ENCODE peak calls at places on chromosomes 12 and 14, in five cellular contexts. One of them, this sample, is unnamed.

GRCh38 chr14:22888662-22889061 is 5.6 kb downstream of the REM2 start:
- DNase-seq in HepG2: no peak
- DNase-seq in A549: no peak
- DNase-seq in IMR-90: no peak
- DNase-seq in K562: no peak
- DNase-seq in this sample: no peak

GRCh38 chr12:4809013-4809448 is 88.8 kb downstream of the GALNT8 start:
- DNase-seq in K562: no peak
- DNase-seq in A549: no peak
- DNase-seq in IMR-90: no peak
- DNase-seq in HepG2: no peak
- DNase-seq in this sample: peak; percentile 36

GRCh38 chr14:89921346-89921745 is 33.2 kb downstream of the EFCAB11 start:
- DNase-seq in K562: no peak
- DNase-seq in IMR-90: peak; percentile 37
- DNase-seq in A549: no peak
- DNase-seq in HepG2: no peak
- DNase-seq in this sample: no peak

GRCh38 chr12:90575995-90576394 is 379.0 kb downstream of the CCER1 start:
- DNase-seq in HepG2: no peak
- DNase-seq in IMR-90: no peak
- DNase-seq in A549: no peak
- DNase-seq in K562: no peak
- DNase-seq in this sample: no peak

GRCh38 chr12:46562625-46563228 is 190.2 kb upstream of the SLC38A2 start:
- DNase-seq in IMR-90: peak; percentile 76
- DNase-seq in K562: no peak
- DNase-seq in HepG2: peak; percentile 62
- DNase-seq in A549: no peak
- DNase-seq in this sample: no peak

GRCh38 chr14:30719137-30719536 is 97.0 kb downstream of the SCFD1 start:
- DNase-seq in A549: no peak
- DNase-seq in IMR-90: no peak
- DNase-seq in K562: no peak
- DNase-seq in HepG2: no peak
- DNase-seq in this sample: no peak

GRCh38 chr14:104935026-104935650 is 10.5 kb downstream of the PLD4 start:
- DNase-seq in HepG2: no peak
- DNase-seq in K562: no peak
- DNase-seq in A549: no peak
- DNase-seq in IMR-90: no peak
- DNase-seq in this sample: no peak

GRCh38 chr12:114952573-114953196 is 268.7 kb upstream of the TBX3 start:
- DNase-seq in HepG2: no peak
- DNase-seq in A549: no peak
- DNase-seq in K562: no peak
- DNase-seq in IMR-90: peak; percentile 20
- DNase-seq in this sample: no peak

GRCh38 chr14:91113829-91114078 is at the start of gene DGLUCY:
- DNase-seq in A549: peak; percentile 81
- DNase-seq in HepG2: no peak
- DNase-seq in K562: no peak
- DNase-seq in IMR-90: peak; percentile 75
- DNase-seq in this sample: no peak

GRCh38 chr14:60346706-60347105 is 97.7 kb downstream of the PPM1A start:
- DNase-seq in IMR-90: peak; percentile 4
- DNase-seq in HepG2: no peak
- DNase-seq in A549: no peak
- DNase-seq in K562: no peak
- DNase-seq in this sample: no peak
- TF ChIP-seq MAFK in IMR-90: no peak
- TF ChIP-seq MAFK in HepG2: no peak
- TF ChIP-seq MAFK in A549: no peak
- TF ChIP-seq MAFK in K562: no peak
- TF ChIP-seq MAFK in this sample: no peak

GRCh38 chr12:68823711-68824110 is 15.7 kb downstream of the MDM2 start:
- DNase-seq in A549: no peak
- DNase-seq in K562: no peak
- DNase-seq in HepG2: no peak
- DNase-seq in IMR-90: no peak
- DNase-seq in this sample: no peak
- TF ChIP-seq MAFK in A549: no peak
- TF ChIP-seq MAFK in K562: no peak
- TF ChIP-seq MAFK in HepG2: no peak
- TF ChIP-seq MAFK in IMR-90: no peak
- TF ChIP-seq MAFK in this sample: no peak

GRCh38 chr12:121432740-121433476 is 33.0 kb downstream of the RNF34 start:
- DNase-seq in HepG2: no peak
- DNase-seq in IMR-90: no peak
- DNase-seq in K562: no peak
- DNase-seq in A549: no peak
- DNase-seq in this sample: no peak
- TF ChIP-seq MAFK in HepG2: no peak
- TF ChIP-seq MAFK in IMR-90: no peak
- TF ChIP-seq MAFK in K562: no peak
- TF ChIP-seq MAFK in A549: no peak
- TF ChIP-seq MAFK in this sample: no peak

GRCh38 chr12:31236998-31237637 is 88.8 kb downstream of the SINHCAF start:
- DNase-seq in IMR-90: no peak
- DNase-seq in K562: no peak
- DNase-seq in HepG2: no peak
- DNase-seq in A549: no peak
- DNase-seq in this sample: no peak
- TF ChIP-seq MAFK in IMR-90: no peak
- TF ChIP-seq MAFK in K562: no peak
- TF ChIP-seq MAFK in HepG2: no peak
- TF ChIP-seq MAFK in A549: no peak
- TF ChIP-seq MAFK in this sample: no peak

GRCh38 chr12:104011265-104011664 is 38.7 kb downstream of the GLT8D2 start:
- DNase-seq in K562: no peak
- DNase-seq in IMR-90: peak; percentile 96
- DNase-seq in HepG2: no peak
- DNase-seq in A549: peak; percentile 13
- DNase-seq in this sample: no peak
- TF ChIP-seq MAFK in K562: no peak
- TF ChIP-seq MAFK in IMR-90: no peak
- TF ChIP-seq MAFK in HepG2: no peak
- TF ChIP-seq MAFK in A549: no peak
- TF ChIP-seq MAFK in this sample: no peak

DNA sequence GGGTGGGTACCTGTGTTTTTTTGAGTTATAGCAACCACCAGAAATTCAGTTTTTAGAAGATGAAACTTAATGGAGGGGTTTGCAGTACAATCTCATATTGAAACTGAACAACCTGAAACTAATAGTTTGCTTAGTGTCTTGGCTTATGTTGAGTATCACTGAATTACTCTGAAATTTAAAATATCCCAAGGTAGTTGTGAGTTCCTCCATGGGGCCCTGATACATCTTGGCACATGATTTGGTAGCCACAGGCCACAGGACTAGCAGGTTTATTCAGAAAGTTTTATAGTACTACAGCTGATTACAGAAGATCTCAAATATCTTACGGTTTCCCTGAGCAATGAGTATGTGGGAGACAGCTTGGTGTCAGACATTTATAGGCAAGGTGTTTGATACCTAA is 10.4 kb downstream of the PTGES3 start:
- DNase-seq in HepG2: no peak
- DNase-seq in K562: no peak
- DNase-seq in A549: no peak
- DNase-seq in IMR-90: no peak
- DNase-seq in this sample: no peak
- TF ChIP-seq MAFK in HepG2: no peak
- TF ChIP-seq MAFK in K562: no peak
- TF ChIP-seq MAFK in A549: no peak
- TF ChIP-seq MAFK in IMR-90: no peak
- TF ChIP-seq MAFK in this sample: no peak